ENCODE peak calls at places on chromosome 18, in ten cellular contexts. K, W, Z, Y, L, I, C, F, Q and O are unnamed samples.

GRCh38 chr18:36025025-36025424 is 42.3 kb downstream of the RPRD1A start:
- DNase-seq in F (no peak), Y (no peak), L (no peak), I (no peak), Q (peak; percentile 39), Z (no peak), K (no peak), W (peak; percentile 10), C (no peak), O (no peak)

GRCh38 chr18:52323802-52324201 is 16.2 kb upstream of the DCC start:
- DNase-seq in L (no peak), F (no peak), C (no peak), I (no peak), Y (no peak), Q (no peak), W (no peak), K (no peak), Z (no peak), O (no peak)

GRCh38 chr18:32735781-32736180 is 37.0 kb downstream of the KLHL14 start:
- DNase-seq in L (no peak), F (no peak), K (no peak), Y (no peak), Z (no peak), Q (peak; percentile 19), W (no peak), I (peak; percentile 40), C (no peak), O (no peak)

GRCh38 chr18:54551590-54551989 is 39.5 kb upstream of the DYNAP start:
- DNase-seq in Y (no peak), C (no peak), I (no peak), L (no peak), K (no peak), Q (no peak), W (no peak), Z (no peak), F (no peak), O (no peak)

GRCh38 chr18:71665131-71665530 is 879.0 kb downstream of the CBLN2 start:
- DNase-seq in F (no peak), C (no peak), I (no peak), L (no peak), Y (no peak), W (no peak), Q (peak; percentile 12), Z (no peak), K (no peak), O (no peak)

GRCh38 chr18:26806224-26806623 is 59.3 kb downstream of the AQP4 start:
- DNase-seq in L (no peak), Z (no peak), Y (no peak), W (no peak), Q (no peak), C (no peak), K (no peak), I (no peak), F (no peak), O (no peak)

GRCh38 chr18:49812321-49813070 is 837 bp downstream of the ACAA2 start:
- DNase-seq in Y (no peak), F (no peak), Q (no peak), C (no peak), K (no peak), W (peak; percentile 11), Z (no peak), L (no peak), I (no peak), O (no peak)

GRCh38 chr18:41326311-41326710 is 628.7 kb upstream of the PIK3C3 start:
- DNase-seq in Q (peak; percentile 90), C (no peak), L (no peak), Y (no peak), I (no peak), K (no peak), W (peak; percentile 28), F (no peak), Z (no peak), O (no peak)

GRCh38 chr18:6891788-6892187 is 162.3 kb downstream of the ARHGAP28 start:
- DNase-seq in L (no peak), F (no peak), I (no peak), Y (no peak), Q (no peak), K (no peak), W (no peak), C (no peak), Z (no peak), O (no peak)

GRCh38 chr18:47549141-47549540 is 297.7 kb upstream of the SKOR2 start:
- DNase-seq in Q (no peak), K (no peak), C (no peak), Y (no peak), F (no peak), Z (peak; percentile 9), I (no peak), L (no peak), W (no peak), O (no peak)

GRCh38 chr18:63882333-63883141 is 5.0 kb upstream of the SERPINB2 start:
- DNase-seq in Q (peak; percentile 75), L (no peak), I (no peak), W (peak; percentile 80), F (no peak), K (no peak), Z (no peak), C (no peak), Y (no peak), O (no peak)

GRCh38 chr18:56139372-56139771 is 499.0 kb downstream of the TXNL1 start:
- DNase-seq in Z (no peak), Y (no peak), I (no peak), Q (no peak), W (no peak), F (no peak), K (no peak), L (no peak), C (no peak), O (no peak)

GRCh38 chr18:21391074-21391673 is 149.1 kb downstream of the GREB1L start:
- DNase-seq in W (peak; percentile 17), L (no peak), Q (peak; percentile 83), F (no peak), I (no peak), Z (no peak), C (no peak), K (no peak), Y (no peak), O (no peak)

GRCh38 chr18:75143851-75144250 is 65.1 kb downstream of the PTGR3 start:
- DNase-seq in Z (no peak), Y (no peak), L (no peak), I (no peak), W (no peak), F (no peak), K (no peak), Q (no peak), C (no peak), O (peak; percentile 19)

GRCh38 chr18:68428026-68428425 is 286.9 kb downstream of the TMX3 start:
- DNase-seq in F (no peak), L (no peak), Z (no peak), Y (no peak), K (peak; percentile 78), W (peak; percentile 54), I (peak; percentile 65), Q (peak; percentile 75), C (no peak), O (no peak)

GRCh38 chr18:23077493-23078256 is 57.6 kb upstream of the CABLES1 start:
- DNase-seq in I (no peak), W (no peak), C (peak; percentile 20), L (no peak), F (no peak), Q (peak; percentile 23), Z (no peak), Y (no peak), K (no peak), O (no peak)

GRCh38 chr18:78977627-78978271 is 1.9 kb upstream of the SALL3 start:
- DNase-seq in I (no peak), Z (no peak), Y (peak; percentile 51), F (no peak), C (no peak), W (no peak), L (no peak), Q (no peak), K (no peak), O (peak; percentile 44)

GRCh38 chr18:48827321-48828200 is 123.2 kb downstream of the SMAD7 start:
- DNase-seq in K (peak; percentile 78), F (peak; percentile 25), Y (peak; percentile 66), Z (peak; percentile 30), L (no peak), W (no peak), I (peak; percentile 44), Q (no peak), C (no peak), O (peak; percentile 45)

GRCh38 chr18:76354348-76354747 is 140.7 kb downstream of the ZNF516 start:
- DNase-seq in W (peak; percentile 30), Z (no peak), L (no peak), Q (peak; percentile 22), I (no peak), F (no peak), K (no peak), C (no peak), Y (no peak), O (peak; percentile 9)

GRCh38 chr18:6613581-6613980 is 115.9 kb upstream of the ARHGAP28 start:
- DNase-seq in F (no peak), K (peak; percentile 53), W (no peak), L (no peak), Y (no peak), C (no peak), Z (no peak), Q (no peak), I (no peak), O (no peak)

GRCh38 chr18:57738078-57738477 is 65.0 kb downstream of the ATP8B1 start:
- DNase-seq in Y (no peak), C (no peak), Z (no peak), I (no peak), L (no peak), K (no peak), W (no peak), F (no peak), Q (no peak), O (no peak)